ENCODE peak calls at places on chromosome 9, in six cellular contexts. N is A549, W is stomach, J is ovary, F is HepG2, H is transverse colon. I is an unnamed sample.

GRCh38 chr9:105969672-105970071 is 275.3 kb downstream of the TMEM38B start:
- DNase-seq in N (no peak), W (no peak), J (no peak), F (no peak), H (no peak), I (no peak)

GRCh38 chr9:18485691-18486090 is 11.7 kb downstream of the ADAMTSL1 start:
- DNase-seq in N (no peak), W (no peak), J (no peak), F (no peak), H (no peak), I (no peak)

GRCh38 chr9:68851657-68852056 is 146.6 kb downstream of the PIP5K1B start:
- DNase-seq in N (no peak), W (no peak), J (no peak), F (no peak), H (no peak), I (no peak)

GRCh38 chr9:132216861-132217655 is 55.2 kb downstream of the NTNG2 start:
- DNase-seq in N (no peak), W (no peak), J (no peak), F (no peak), H (no peak), I (no peak)

GRCh38 chr9:137415451-137415850 is 7.5 kb downstream of the EXD3 start:
- DNase-seq in N (no peak), W (no peak), J (no peak), F (no peak), H (no peak), I (no peak)

GRCh38 chr9:130791279-130791894 is 43.7 kb upstream of the ABL1 start:
- DNase-seq in N (no peak), W (no peak), J (no peak), F (no peak), H (no peak), I (no peak)

GRCh38 chr9:137163805-137164204 is 6.0 kb downstream of the LRRC26 start:
- DNase-seq in N (no peak), W (no peak), J (no peak), F (no peak), H (no peak), I (no peak)

GRCh38 chr9:76213751-76214150 is 180.5 kb downstream of the RFK start:
- DNase-seq in N (no peak), W (no peak), J (no peak), F (no peak), H (no peak), I (no peak)

GRCh38 chr9:84583866-84584265 is 85.7 kb upstream of the NTRK2 start:
- DNase-seq in N (no peak), W (no peak), J (no peak), F (no peak), H (no peak), I (no peak)

GRCh38 chr9:34387239-34387638 is 10.5 kb upstream of the MYORG start:
- DNase-seq in N (no peak), W (no peak), J (no peak), F (no peak), H (no peak), I (no peak)

GRCh38 chr9:95506692-95507455 is 9.9 kb downstream of the PTCH1 start:
- DNase-seq in N (peak), W (peak), J (peak), F (peak), H (peak), I (no peak)

GRCh38 chr9:72038408-72038807 is 22.0 kb downstream of the C9orf57 start:
- DNase-seq in N (no peak), W (peak), J (no peak), F (no peak), H (no peak), I (no peak)

GRCh38 chr9:79883073-79883645 is 311.4 kb downstream of the TLE4 start:
- DNase-seq in N (no peak), W (no peak), J (no peak), F (no peak), H (peak), I (no peak)

GRCh38 chr9:71146511-71146910 is 25.1 kb upstream of the TRPM3 start:
- DNase-seq in N (no peak), W (no peak), J (no peak), F (no peak), H (no peak), I (no peak)

GRCh38 chr9:21505425-21506179 is 23.5 kb upstream of the IFNE start:
- DNase-seq in N (no peak), W (no peak), J (no peak), F (no peak), H (no peak), I (no peak)

GRCh38 chr9:18564018-18564880 is 90.3 kb downstream of the ADAMTSL1 start:
- DNase-seq in N (no peak), W (no peak), J (no peak), F (no peak), H (no peak), I (no peak)

GRCh38 chr9:136054146-136054545 is 40.9 kb downstream of the NACC2 start:
- DNase-seq in N (no peak), W (no peak), J (no peak), F (no peak), H (no peak), I (no peak)

GRCh38 chr9:16023466-16023865 is 470.6 kb downstream of the CCDC171 start:
- DNase-seq in N (no peak), W (no peak), J (no peak), F (no peak), H (no peak), I (no peak)

GRCh38 chr9:131732636-131733340 is 7.1 kb downstream of the RAPGEF1 start:
- DNase-seq in N (no peak), W (no peak), J (no peak), F (no peak), H (no peak), I (no peak)

GRCh38 chr9:99873531-99873930 is 32.9 kb upstream of the STX17 start:
- DNase-seq in N (peak), W (no peak), J (no peak), F (no peak), H (no peak), I (no peak)

GRCh38 chr9:97220894-97221477 is 86.5 kb upstream of the CCDC180 start:
- DNase-seq in N (no peak), W (no peak), J (no peak), F (no peak), H (no peak), I (no peak)

GRCh38 chr9:31807574-31808256 is 576.7 kb upstream of the ACO1 start:
- DNase-seq in N (no peak), W (no peak), J (no peak), F (peak), H (no peak), I (no peak)

GRCh38 chr9:27505744-27506161 is 18.3 kb upstream of the IFNK start:
- DNase-seq in N (no peak), W (no peak), J (no peak), F (no peak), H (no peak), I (no peak)

GRCh38 chr9:2916382-2916985 is 72.6 kb upstream of the PUM3 start:
- DNase-seq in N (no peak), W (no peak), J (no peak), F (no peak), H (no peak), I (no peak)

GRCh38 chr9:73816905-73817304 is 665.2 kb downstream of the ANXA1 start:
- DNase-seq in N (no peak), W (no peak), J (no peak), F (no peak), H (no peak), I (no peak)

GRCh38 chr9:81597749-81598497 is 91.4 kb downstream of the TLE1 start:
- DNase-seq in N (no peak), W (no peak), J (no peak), F (no peak), H (no peak), I (no peak)

GRCh38 chr9:131320031-131320685 is 30.6 kb downstream of the PLPP7 start:
- DNase-seq in N (no peak), W (no peak), J (no peak), F (no peak), H (no peak), I (no peak)

GRCh38 chr9:37618817-37619216 is 26.4 kb upstream of the TOMM5 start:
- DNase-seq in N (no peak), W (no peak), J (no peak), F (no peak), H (no peak), I (no peak)

GRCh38 chr9:89739531-89740315 is 134.9 kb downstream of the GADD45G start:
- DNase-seq in N (no peak), W (no peak), J (no peak), F (no peak), H (no peak), I (no peak)

GRCh38 chr9:38180631-38181030 is 111.6 kb upstream of the SHB start:
- DNase-seq in N (no peak), W (no peak), J (no peak), F (no peak), H (no peak), I (no peak)

GRCh38 chr9:10586407-10586806 is 26.4 kb downstream of the PTPRD start:
- DNase-seq in N (no peak), W (no peak), J (no peak), F (no peak), H (no peak), I (no peak)

GRCh38 chr9:18822850-18823249 is 210.2 kb downstream of the SAXO1 start:
- DNase-seq in N (no peak), W (no peak), J (no peak), F (no peak), H (peak), I (no peak)

GRCh38 chr9:126723807-126724172 is 81.0 kb upstream of the ZBTB43 start:
- DNase-seq in N (no peak), W (no peak), J (no peak), F (no peak), H (no peak), I (no peak)

GRCh38 chr9:73437758-73438157 is 286.1 kb downstream of the ANXA1 start:
- DNase-seq in N (no peak), W (no peak), J (no peak), F (peak), H (no peak), I (no peak)

GRCh38 chr9:130701059-130702022 is 7.8 kb downstream of the EXOSC2 start:
- DNase-seq in N (peak), W (peak), J (peak), F (peak), H (peak), I (no peak)

GRCh38 chr9:125407974-125408900 is 146.6 kb downstream of the GAPVD1 start:
- DNase-seq in N (peak), W (peak), J (peak), F (peak), H (peak), I (peak)

GRCh38 chr9:137025120-137025966 is 2.7 kb downstream of the ABCA2 start:
- DNase-seq in N (no peak), W (peak), J (no peak), F (peak), H (no peak), I (no peak)

DNA sequence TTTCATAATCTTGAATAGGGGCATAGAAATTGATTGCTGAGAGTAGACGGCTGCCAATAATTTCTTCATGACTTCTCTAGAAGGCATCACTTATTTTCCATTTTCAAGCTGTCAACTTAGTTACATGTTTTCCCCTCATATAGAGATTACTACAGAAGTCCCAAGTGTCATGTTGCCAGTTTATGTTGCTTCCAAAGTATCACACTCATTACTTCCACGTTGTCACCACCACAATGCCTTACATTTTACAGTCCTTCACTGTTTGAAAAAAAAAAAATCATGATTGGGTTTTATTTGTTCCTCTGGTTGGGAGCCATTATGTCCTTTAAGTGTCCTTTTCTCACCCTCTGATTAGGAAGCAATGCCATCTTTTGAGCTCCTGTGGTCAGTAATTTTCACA is 2144.6 kb upstream of the ACO1 start:
- DNase-seq in N (no peak), W (no peak), J (no peak), F (no peak), H (no peak), I (no peak)
- TF ChIP-seq EP300 in N (no peak), W (no peak), J (no peak), F (no peak), H (no peak), I (no peak)

DNA sequence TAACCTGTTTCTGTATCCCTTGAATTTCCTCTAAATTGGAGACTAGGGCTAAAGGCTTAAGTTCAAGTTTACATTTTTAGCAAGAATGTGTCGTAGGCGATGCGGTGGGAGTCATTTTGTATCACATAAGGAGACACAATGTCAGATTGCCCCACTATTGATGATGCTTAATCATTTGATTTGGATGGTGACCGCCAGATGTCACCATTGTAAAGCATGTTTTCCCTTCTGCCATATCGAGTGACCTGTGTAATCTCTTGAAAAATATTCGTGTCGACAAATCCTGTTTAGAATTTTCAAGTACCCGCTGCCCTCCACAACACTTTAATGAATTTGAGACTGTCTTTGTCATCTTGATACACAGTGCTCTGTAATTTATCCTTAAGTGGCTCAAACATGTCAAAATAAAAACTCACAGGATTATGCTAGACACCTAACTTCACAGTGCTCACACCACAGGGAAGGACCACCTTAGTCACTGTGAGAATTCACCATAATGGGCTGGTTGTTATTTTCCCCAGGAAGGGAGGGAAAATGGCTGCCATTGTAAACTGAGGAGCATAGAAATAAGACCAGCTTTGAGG is 34.5 kb upstream of the SLC46A2 start:
- DNase-seq in N (peak), W (no peak), J (no peak), F (peak), H (no peak), I (no peak)
- H3K4me3 ChIP-seq in N (no peak), W (no peak), J (no peak), F (no peak), H (no peak), I (no peak)

GRCh38 chr9:128688501-128689292 is at the start of gene SET:
- DNase-seq in N (peak), W (peak), J (peak), F (peak), H (peak), I (peak)
- TF ChIP-seq POLR2A in N (peak), W (no peak), J (peak), F (peak), H (peak), I (peak)

DNA sequence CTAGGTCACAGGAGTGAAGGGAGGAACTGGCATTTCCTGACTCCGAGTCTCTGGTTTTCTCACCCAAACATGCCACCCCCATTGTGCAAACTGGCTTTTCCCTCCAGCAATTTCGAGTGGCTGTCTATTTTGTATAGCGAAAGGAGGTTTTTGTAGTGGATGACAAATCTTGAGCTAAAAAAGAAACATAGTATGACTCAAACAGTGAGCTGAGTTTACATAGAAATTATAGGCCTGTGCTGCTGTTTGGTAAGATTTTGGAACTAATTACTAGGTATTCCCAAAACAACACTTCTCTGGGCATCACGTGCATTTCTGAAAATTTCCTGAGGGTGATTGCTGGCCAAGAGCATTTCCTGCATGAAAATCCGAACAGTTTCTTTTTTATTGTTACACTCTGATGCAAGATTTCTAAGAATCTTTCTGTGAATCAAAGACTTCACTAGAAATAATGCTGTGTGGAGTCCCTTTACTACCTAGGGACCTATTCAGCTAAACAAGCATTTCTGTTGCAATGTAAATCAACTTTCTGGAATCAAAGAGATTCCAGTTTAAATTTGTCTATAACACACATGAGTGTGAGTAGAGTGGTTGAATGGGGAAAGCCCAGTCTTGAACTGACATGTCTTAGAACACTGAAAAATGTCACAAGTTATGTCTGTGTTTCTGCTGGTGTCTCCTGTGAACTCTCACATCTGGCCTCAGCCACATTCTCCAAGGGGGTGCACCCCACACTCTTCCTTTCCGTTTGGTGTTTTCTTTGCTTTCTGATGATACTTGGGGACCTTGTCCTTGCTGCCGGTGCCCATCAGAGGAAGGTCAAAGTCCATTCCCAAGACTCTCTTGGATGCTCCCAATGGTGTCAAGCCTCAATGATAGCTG is 33.3 kb upstream of the DAPK1 start:
- DNase-seq in N (no peak), W (no peak), J (no peak), F (no peak), H (no peak), I (no peak)
- TF ChIP-seq EP300 in N (no peak), W (no peak), J (no peak), F (no peak), H (no peak), I (no peak)

GRCh38 chr9:92147030-92147853 is 32.0 kb upstream of the SPTLC1 start:
- DNase-seq in N (peak), W (no peak), J (peak), F (no peak), H (peak), I (no peak)
- H3K4me3 ChIP-seq in N (no peak), W (no peak), J (no peak), F (no peak), H (no peak), I (peak)

DNA sequence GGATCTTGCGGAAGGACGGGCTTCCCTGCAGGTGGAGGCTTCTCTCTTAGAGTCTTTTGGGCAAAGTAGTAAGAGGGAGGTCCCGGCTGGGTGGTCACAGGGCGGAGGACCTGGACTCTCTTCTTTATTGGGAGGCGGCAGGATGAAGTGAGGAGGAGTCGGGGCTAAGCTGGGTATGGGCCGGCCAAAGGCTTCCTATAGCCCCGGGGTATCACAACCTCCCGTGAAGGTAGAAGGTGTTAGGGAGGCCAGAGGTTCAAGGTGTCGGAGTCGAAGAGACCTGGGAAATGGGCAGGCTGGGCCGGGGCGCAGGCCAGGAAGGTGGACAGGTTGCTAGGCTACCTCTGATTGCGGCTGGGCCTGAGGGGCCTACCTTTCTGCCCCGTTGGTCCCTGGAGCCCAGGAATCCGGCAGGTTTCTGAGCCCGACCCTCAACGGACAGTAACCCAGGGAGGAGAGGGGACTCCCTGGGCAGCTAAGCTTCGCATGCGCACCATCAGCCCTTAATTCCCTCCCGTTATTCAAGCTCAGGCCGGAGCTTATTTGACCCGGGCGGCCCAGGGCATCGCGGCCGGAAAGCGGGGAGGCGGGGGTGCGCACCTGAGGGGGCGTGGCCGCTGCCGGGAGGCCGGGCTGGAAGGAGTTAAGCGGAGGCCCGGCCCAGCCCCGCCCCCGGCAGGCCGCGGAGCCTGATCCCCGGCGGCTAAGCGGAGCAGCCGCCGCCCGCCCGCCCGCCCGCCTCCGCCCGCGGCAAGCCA is at the start of gene TESK1:
- DNase-seq in N (peak), W (peak), J (peak), F (peak), H (peak), I (no peak)
- TF ChIP-seq POLR2A in N (peak), W (no peak), J (no peak), F (peak), H (no peak), I (no peak)

GRCh38 chr9:133812941-133813748 is 75.0 kb upstream of the SARDH start:
- DNase-seq in N (no peak), W (no peak), J (no peak), F (no peak), H (no peak), I (no peak)

GRCh38 chr9:133813749-133814585 is 75.8 kb upstream of the SARDH start:
- DNase-seq in N (no peak), W (no peak), J (no peak), F (no peak), H (no peak), I (no peak)

GRCh38 chr9:133812077-133812868 is 74.1 kb upstream of the SARDH start:
- DNase-seq in N (no peak), W (no peak), J (no peak), F (peak), H (no peak), I (no peak)

GRCh38 chr9:133815781-133816180 is 77.6 kb upstream of the SARDH start:
- DNase-seq in N (no peak), W (no peak), J (no peak), F (no peak), H (no peak), I (no peak)

GRCh38 chr9:133814586-133815090 is 76.5 kb upstream of the SARDH start:
- DNase-seq in N (no peak), W (no peak), J (no peak), F (no peak), H (no peak), I (no peak)
- TF ChIP-seq EP300 in N (no peak), W (no peak), J (no peak), F (no peak), H (no peak), I (no peak)

DNA sequence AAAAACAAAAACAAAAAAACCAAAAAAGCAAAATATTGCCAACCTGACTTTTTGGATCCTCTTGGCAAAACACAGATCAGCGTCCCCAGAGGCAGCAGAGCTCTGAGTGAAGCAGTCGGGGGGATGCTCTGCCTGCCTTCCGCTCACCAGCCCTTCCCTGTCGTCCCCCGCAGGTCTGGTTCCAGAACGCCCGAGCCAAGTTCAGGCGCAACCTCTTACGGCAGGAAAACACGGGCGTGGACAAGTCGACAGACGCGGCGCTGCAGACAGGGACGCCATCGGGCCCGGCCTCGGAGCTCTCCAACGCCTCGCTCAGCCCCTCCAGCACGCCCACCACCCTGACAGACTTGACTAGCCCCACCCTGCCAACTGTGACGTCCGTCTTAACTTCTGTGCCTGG is 20.7 kb downstream of the LHX2 start:
- DNase-seq in N (no peak), W (no peak), J (no peak), F (no peak), H (no peak), I (no peak)
- H3K4me3 ChIP-seq in N (no peak), W (no peak), J (no peak), F (no peak), H (no peak), I (no peak)

I was measured in esophagus muscularis mucosa.